ENCODE peak calls at places on chromosomes 16 and 17, in ten cellular contexts. U is neural progenitor cell, B is pancreas, H is kidney epithelial cell, M is BJ, F is prostate gland, Y is bronchial epithelial cell, S is heart right ventricle, V is brain microvascular endothelial cell, O is astrocyte of the spinal cord. R is an unnamed sample.

GRCh38 chr17:30961213-30962188 is 9.3 kb upstream of the RNF135 start:
- DNase-seq in V (peak), M (no peak), B (no peak), F (no peak), Y (peak), U (peak), O (no peak), H (peak), S (no peak), R (no peak)

GRCh38 chr16:10181196-10182162 is 749 bp downstream of the GRIN2A start:
- DNase-seq in O (peak), V (peak), S (peak), F (peak), B (peak), H (no peak), M (no peak), Y (peak), U (peak), R (peak)

GRCh38 chr16:11639925-11640899 is 28.0 kb upstream of the SNN start:
- DNase-seq in O (peak), V (peak), H (peak), M (peak), U (peak), B (peak), F (peak), Y (peak), S (peak), R (peak)

GRCh38 chr17:69773081-69773480 is 301.9 kb upstream of the KCNJ16 start:
- DNase-seq in H (no peak), F (no peak), S (no peak), U (no peak), O (peak), Y (no peak), M (no peak), V (no peak), B (no peak), R (peak)

GRCh38 chr16:66502020-66502913 is 47.7 kb downstream of the TK2 start:
- DNase-seq in M (no peak), U (no peak), V (no peak), H (no peak), S (peak), B (no peak), O (no peak), F (no peak), Y (no peak), R (no peak)

GRCh38 chr16:14505846-14506245 is 124.2 kb downstream of the PARN start:
- DNase-seq in B (no peak), F (peak), U (no peak), H (no peak), M (no peak), O (peak), V (peak), S (no peak), Y (peak), R (no peak)

GRCh38 chr16:1183235-1183907 is 30.5 kb downstream of the CACNA1H start:
- DNase-seq in M (no peak), O (peak), V (peak), U (peak), H (no peak), S (peak), B (no peak), Y (no peak), F (no peak), R (peak)

GRCh38 chr17:48429638-48430586 is at the start of gene SKAP1:
- DNase-seq in U (peak), O (no peak), B (peak), V (no peak), Y (no peak), S (peak), M (no peak), H (no peak), F (no peak), R (no peak)

GRCh38 chr17:6276711-6277110 is 158.2 kb downstream of the AIPL1 start:
- DNase-seq in M (no peak), H (no peak), O (no peak), S (no peak), U (peak), V (no peak), F (no peak), B (no peak), Y (no peak), R (no peak)

GRCh38 chr17:31448467-31449077 is 57.1 kb downstream of the RAB11FIP4 start:
- DNase-seq in M (no peak), B (no peak), H (no peak), O (peak), S (no peak), F (no peak), U (no peak), V (no peak), Y (no peak), R (peak)

GRCh38 chr17:49029841-49030240 is 32.7 kb downstream of the IGF2BP1 start:
- DNase-seq in U (no peak), O (peak), S (no peak), V (no peak), Y (no peak), B (no peak), F (no peak), M (no peak), H (no peak), R (no peak)

GRCh38 chr17:66967867-66968543 is 3.5 kb downstream of the CACNG4 start:
- DNase-seq in U (no peak), O (no peak), Y (no peak), B (no peak), H (no peak), S (no peak), M (no peak), V (no peak), F (no peak), R (no peak)

GRCh38 chr17:36183811-36184765 is 7.7 kb upstream of the TBC1D3B start:
- DNase-seq in H (no peak), S (no peak), U (no peak), V (no peak), M (no peak), O (no peak), B (no peak), F (no peak), Y (no peak), R (no peak)
- H3K4me3 ChIP-seq in H (peak), S (peak), U (peak), V (no peak), M (peak), O (peak), B (peak), F (peak), Y (no peak), R (peak)

GRCh38 chr17:16428098-16428882 is 12.9 kb downstream of the TRPV2 start:
- DNase-seq in O (no peak), H (no peak), U (peak), B (peak), S (peak), M (no peak), V (no peak), Y (peak), F (no peak), R (peak)
- TF ChIP-seq CTCF in O (peak), H (peak), U (peak), B (peak), S (peak), M (peak), V (peak), Y (peak), F (peak), R (peak)

GRCh38 chr17:73950515-73950914 is 253.0 kb upstream of the RPL38 start:
- DNase-seq in O (no peak), B (no peak), H (no peak), Y (no peak), U (no peak), S (no peak), F (no peak), V (no peak), M (no peak), R (no peak)

GRCh38 chr17:73952498-73953205 is 250.8 kb upstream of the RPL38 start:
- DNase-seq in O (no peak), M (no peak), U (peak), S (peak), H (no peak), B (no peak), V (no peak), Y (no peak), F (no peak), R (no peak)

GRCh38 chr17:73949903-73950302 is 253.6 kb upstream of the RPL38 start:
- DNase-seq in V (no peak), H (no peak), O (no peak), S (no peak), U (no peak), M (no peak), Y (no peak), F (no peak), B (no peak), R (no peak)

GRCh38 chr17:73953206-73954033 is 250.1 kb upstream of the RPL38 start:
- DNase-seq in B (no peak), O (no peak), U (no peak), Y (no peak), V (no peak), M (no peak), F (no peak), S (no peak), H (no peak), R (no peak)

DNA sequence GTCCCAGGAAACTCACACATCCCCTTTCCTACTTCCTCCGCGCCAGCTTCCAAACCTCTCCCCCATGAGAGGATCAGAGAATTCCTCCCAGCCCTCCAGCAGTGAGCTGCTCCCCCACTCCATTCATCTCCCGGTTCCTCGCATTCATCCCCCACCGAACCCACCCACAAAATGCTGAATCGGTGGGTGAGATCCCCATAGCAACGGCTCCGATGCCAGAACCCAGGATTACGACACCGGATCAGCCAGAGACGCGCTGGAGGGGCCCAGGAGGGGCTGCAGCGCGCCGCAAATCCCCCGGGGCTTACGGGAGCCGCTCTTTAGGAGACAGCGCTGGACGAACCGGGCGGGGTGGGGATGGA is 251.4 kb upstream of the RPL38 start:
- DNase-seq in F (no peak), V (no peak), U (peak), H (no peak), O (no peak), M (no peak), S (no peak), B (no peak), Y (no peak), R (no peak)
- H3K4me3 ChIP-seq in F (no peak), V (no peak), U (peak), H (no peak), O (no peak), M (no peak), S (peak), B (no peak), Y (no peak), R (no peak)

GRCh38 chr16:50252082-50252611 is 14.2 kb upstream of the ADCY7 start:
- DNase-seq in Y (no peak), V (no peak), F (no peak), O (no peak), B (no peak), M (no peak), S (no peak), U (no peak), H (no peak), R (no peak)

GRCh38 chr16:50252874-50253510 is 13.4 kb upstream of the ADCY7 start:
- DNase-seq in M (no peak), B (no peak), V (no peak), Y (no peak), H (no peak), S (no peak), O (no peak), U (no peak), F (no peak), R (no peak)

GRCh38 chr16:50254072-50254471 is 12.3 kb upstream of the ADCY7 start:
- DNase-seq in S (no peak), F (no peak), M (no peak), O (no peak), V (no peak), U (no peak), B (no peak), Y (no peak), H (no peak), R (no peak)

GRCh38 chr16:50253511-50253903 is 12.8 kb upstream of the ADCY7 start:
- DNase-seq in V (no peak), F (no peak), O (no peak), B (no peak), M (no peak), Y (no peak), U (no peak), S (no peak), H (no peak), R (no peak)

GRCh38 chr16:50251375-50252081 is 14.8 kb upstream of the ADCY7 start:
- DNase-seq in H (peak), B (no peak), O (peak), V (peak), M (peak), F (no peak), Y (peak), U (no peak), S (no peak), R (peak)
- TF ChIP-seq CTCF in H (no peak), B (no peak), O (no peak), V (no peak), M (no peak), F (no peak), Y (no peak), U (no peak), S (no peak), R (no peak)

DNA sequence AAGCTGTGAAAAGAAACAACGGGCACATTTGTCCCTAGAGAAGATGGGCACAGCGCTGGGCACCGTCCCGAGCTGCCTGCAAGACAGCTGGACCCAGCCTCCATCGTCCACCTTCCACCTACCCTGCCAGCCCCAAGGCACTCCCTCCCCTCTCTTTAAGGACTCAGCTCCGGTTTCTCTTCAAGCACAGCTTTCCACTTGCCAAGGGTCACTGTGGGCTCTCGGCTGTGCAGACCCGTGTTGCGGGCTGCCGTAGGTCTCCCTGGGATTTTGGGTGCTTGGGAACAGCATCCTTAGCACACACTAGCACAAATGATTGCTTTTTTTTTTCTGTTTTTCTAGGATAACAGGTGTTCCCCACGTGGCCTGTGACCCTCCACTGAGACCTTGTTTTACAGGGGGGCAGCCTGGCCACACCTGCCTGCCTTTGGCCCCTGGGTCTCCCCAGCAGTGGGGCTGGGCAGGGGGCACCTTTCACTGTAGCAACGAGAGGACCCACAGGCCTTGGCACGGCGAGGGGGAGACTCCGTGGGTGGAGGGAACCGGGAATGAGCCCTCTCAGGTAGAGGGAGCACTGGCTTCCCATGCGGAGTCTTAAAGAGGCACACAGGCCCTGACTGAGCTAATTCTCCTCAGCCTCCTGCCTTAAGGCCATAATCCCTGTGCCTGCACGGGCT is 1.4 kb downstream of the CHMP6 start:
- DNase-seq in S (no peak), F (no peak), B (no peak), M (no peak), U (no peak), Y (no peak), O (no peak), V (no peak), H (no peak), R (no peak)
- H3K4me3 ChIP-seq in S (peak), F (peak), B (peak), M (peak), U (peak), Y (no peak), O (peak), V (peak), H (peak), R (peak)

GRCh38 chr17:9532715-9533114 is 42.9 kb downstream of the STX8 start:
- DNase-seq in B (no peak), O (no peak), M (no peak), V (no peak), F (no peak), Y (no peak), U (no peak), S (no peak), H (no peak), R (no peak)

GRCh38 chr17:9537177-9537776 is 38.3 kb downstream of the STX8 start:
- DNase-seq in S (no peak), Y (no peak), U (peak), V (no peak), O (no peak), F (no peak), B (no peak), M (no peak), H (no peak), R (no peak)

GRCh38 chr17:9541718-9542117 is 33.9 kb downstream of the STX8 start:
- DNase-seq in B (no peak), F (no peak), S (no peak), U (no peak), M (no peak), Y (no peak), V (no peak), O (no peak), H (no peak), R (no peak)

GRCh38 chr17:9544221-9544620 is 31.4 kb downstream of the STX8 start:
- DNase-seq in B (no peak), V (no peak), Y (no peak), S (no peak), F (no peak), M (no peak), O (no peak), H (peak), U (peak), R (no peak)

DNA sequence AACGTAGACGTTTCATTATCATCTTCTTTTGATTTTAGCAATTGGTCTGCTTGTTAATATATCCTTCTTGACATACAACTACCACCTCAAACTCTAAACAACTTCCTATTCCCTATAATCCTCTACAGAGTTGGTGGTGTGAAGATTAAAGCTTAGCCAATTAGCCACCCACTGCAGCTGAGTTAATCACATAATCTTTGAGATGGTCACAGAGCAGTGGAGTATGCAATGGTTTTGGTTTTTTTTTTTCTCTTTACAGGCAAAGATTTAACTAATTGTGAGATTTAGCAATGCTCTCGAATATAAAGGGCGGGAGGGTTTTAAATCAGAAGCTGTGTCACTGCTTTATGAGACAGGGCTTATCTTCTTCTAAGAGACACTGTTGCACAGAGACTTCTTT is 37.0 kb downstream of the STX8 start:
- DNase-seq in M (no peak), Y (no peak), S (no peak), F (no peak), U (peak), H (no peak), O (no peak), V (no peak), B (no peak), R (no peak)
- TF ChIP-seq CTCF in M (no peak), Y (no peak), S (no peak), F (no peak), U (no peak), H (no peak), O (no peak), V (no peak), B (no peak), R (no peak)

DNA sequence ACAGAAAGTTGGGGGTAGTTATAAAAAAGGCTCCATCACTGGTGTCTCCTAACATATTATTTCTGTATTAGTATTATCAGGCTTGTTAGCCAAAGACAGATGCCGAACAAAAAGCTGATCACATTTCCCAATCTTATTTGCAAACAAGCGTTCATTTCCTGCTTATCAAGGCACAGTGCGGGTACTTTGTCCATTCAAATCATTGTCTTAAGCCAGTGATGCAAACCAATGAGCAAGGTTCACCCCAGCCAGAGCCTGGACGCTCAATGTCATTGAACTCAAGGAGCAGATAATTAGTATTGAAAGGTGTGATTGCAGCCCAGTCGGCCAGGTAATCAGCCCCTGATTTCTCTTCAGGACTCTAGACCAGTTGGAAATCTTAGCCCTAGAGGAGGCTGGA is 20.4 kb upstream of the SOX9 start:
- DNase-seq in U (no peak), H (no peak), Y (no peak), M (no peak), S (no peak), B (no peak), V (no peak), F (no peak), O (no peak), R (no peak)
- H3K4me3 ChIP-seq in U (no peak), H (no peak), Y (no peak), M (no peak), S (no peak), B (no peak), V (no peak), F (no peak), O (no peak), R (no peak)